ENCODE peak calls at places on chromosomes 3 and 15, in eight cellular contexts. J is coronary artery, Z is lower leg skin, Y is activated B cell treated with CpG ODN at 0.5 μM for 24 hours, H is fibroblast of mammary gland, K is tibial nerve, V is mesothelial cell of epicardium, I is hepatocyte. C is an unnamed sample.

GRCh38 chr3:185537369-185537970 is 14.9 kb downstream of the LIPH start:
- DNase-seq in J (no peak), Z (peak; percentile 45), Y (no peak), H (peak; percentile 89), K (peak; percentile 30), V (no peak), I (peak; percentile 87), C (no peak)

GRCh38 chr3:169456900-169457299 is 206.6 kb downstream of the MECOM start:
- DNase-seq in J (no peak), Z (no peak), Y (no peak), H (no peak), K (no peak), V (no peak), I (no peak), C (no peak)

GRCh38 chr3:11582123-11582968 is 61.4 kb downstream of the VGLL4 start:
- DNase-seq in J (peak; percentile 85), Z (peak; percentile 74), Y (no peak), H (peak; percentile 88), K (peak; percentile 73), V (peak; percentile 67), I (peak; percentile 82), C (no peak)

GRCh38 chr15:72813345-72814004 is 29.9 kb upstream of the ADPGK start:
- DNase-seq in J (peak; percentile 12), Z (no peak), Y (no peak), H (no peak), K (no peak), V (no peak), I (no peak), C (no peak)

GRCh38 chr3:98855811-98856400 is 45.6 kb downstream of the DCBLD2 start:
- DNase-seq in J (no peak), Z (no peak), Y (no peak), H (peak; percentile 97), K (no peak), V (no peak), I (no peak), C (no peak)

GRCh38 chr15:59918994-59919951 is 84.8 kb upstream of the FOXB1 start:
- DNase-seq in J (no peak), Z (no peak), Y (no peak), H (peak; percentile 82), K (no peak), V (no peak), I (peak; percentile 30), C (no peak)

GRCh38 chr3:11532865-11533490 is 110.7 kb downstream of the VGLL4 start:
- DNase-seq in J (no peak), Z (no peak), Y (no peak), H (peak; percentile 81), K (no peak), V (no peak), I (no peak), C (no peak)

GRCh38 chr3:12522721-12523120 is 22.6 kb downstream of the MKRN2OS start:
- DNase-seq in J (no peak), Z (no peak), Y (no peak), H (no peak), K (no peak), V (no peak), I (no peak), C (no peak)

GRCh38 chr3:182729903-182730674 is 63.2 kb upstream of the ATP11B start:
- DNase-seq in J (no peak), Z (no peak), Y (no peak), H (no peak), K (no peak), V (no peak), I (no peak), C (no peak)

GRCh38 chr3:162641869-162642350 is 1145.3 kb downstream of the OTOL1 start:
- DNase-seq in J (no peak), Z (no peak), Y (no peak), H (peak; percentile 7), K (no peak), V (no peak), I (no peak), C (no peak)

DNA sequence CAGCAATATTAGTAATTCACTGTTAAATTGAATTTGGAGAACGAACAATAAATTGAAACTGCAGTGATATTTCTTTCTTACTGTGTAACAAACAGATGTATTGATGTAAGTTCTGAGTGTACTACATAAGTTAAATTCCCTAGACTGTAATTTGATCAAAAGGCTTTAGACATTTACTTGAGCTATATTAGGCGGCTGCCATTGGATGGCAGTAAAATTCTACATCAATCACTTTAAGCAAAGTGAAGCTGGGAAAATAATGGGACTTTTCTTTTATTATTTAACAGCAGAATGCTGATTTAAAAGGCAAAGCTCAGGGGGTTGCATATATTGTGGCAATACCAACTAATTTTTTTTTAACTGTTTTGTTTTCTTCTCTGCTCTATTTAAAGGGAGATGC is 212.6 kb upstream of the PLSCR5 start:
- DNase-seq in J (no peak), Z (no peak), Y (no peak), H (peak; percentile 51), K (no peak), V (no peak), I (no peak), C (no peak)
- TF ChIP-seq CTCF in J (no peak), Z (no peak), Y (no peak), H (peak; percentile 43), K (peak; percentile 9), V (no peak), I (peak; percentile 52), C (peak; percentile 64)

GRCh38 chr15:47715402-47715801 is 1.9 kb upstream of the SEMA6D start:
- DNase-seq in J (no peak), Z (no peak), Y (no peak), H (no peak), K (no peak), V (no peak), I (no peak), C (no peak)

GRCh38 chr15:47715856-47716445 is 1.4 kb upstream of the SEMA6D start:
- DNase-seq in J (no peak), Z (no peak), Y (no peak), H (peak; percentile 64), K (no peak), V (no peak), I (no peak), C (no peak)

GRCh38 chr15:47718474-47719440 is 1.5 kb downstream of the SEMA6D start:
- DNase-seq in J (no peak), Z (no peak), Y (no peak), H (no peak), K (peak; percentile 17), V (no peak), I (peak; percentile 44), C (no peak)

GRCh38 chr15:47719730-47720129 is 2.4 kb downstream of the SEMA6D start:
- DNase-seq in J (no peak), Z (no peak), Y (no peak), H (no peak), K (no peak), V (no peak), I (no peak), C (no peak)

DNA sequence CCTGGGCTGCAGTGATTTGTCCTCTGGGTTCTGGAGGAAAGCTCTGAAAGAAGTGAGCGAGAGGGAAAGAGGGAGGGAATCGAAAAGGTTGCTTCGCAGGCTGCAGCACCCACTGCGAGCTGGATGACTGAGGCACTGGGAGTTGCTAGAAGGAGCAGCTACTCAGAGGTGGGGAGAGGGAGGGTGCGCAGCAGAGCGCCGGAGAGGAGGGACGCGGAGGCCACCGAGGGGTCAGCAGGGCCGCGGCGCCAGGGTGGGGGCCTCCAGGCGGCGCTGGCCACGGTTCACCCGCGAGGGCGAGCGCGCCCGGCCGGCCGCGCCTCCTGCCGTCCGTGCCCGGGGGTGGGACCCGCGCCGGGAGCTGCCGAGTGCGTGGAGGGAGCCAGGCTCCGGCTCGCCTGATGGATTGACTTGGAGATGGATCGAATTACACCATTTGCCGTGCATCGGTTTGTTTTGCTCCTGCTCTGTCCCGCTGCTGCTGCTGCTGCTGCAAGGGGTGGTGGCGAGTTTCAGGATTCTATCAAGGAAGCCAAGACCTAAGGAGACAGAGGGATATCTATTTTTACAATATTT is at the start of gene SEMA6D:
- DNase-seq in J (peak; percentile 88), Z (peak; percentile 42), Y (no peak), H (peak; percentile 73), K (peak; percentile 64), V (peak; percentile 83), I (peak; percentile 84), C (peak; percentile 85)
- TF ChIP-seq CTCF in J (peak; percentile 33), Z (no peak), Y (no peak), H (no peak), K (peak; percentile 61), V (peak; percentile 15), I (peak; percentile 18), C (peak; percentile 66)

GRCh38 chr3:5653426-5653825 is 465.9 kb downstream of the EDEM1 start:
- DNase-seq in J (no peak), Z (no peak), Y (no peak), H (no peak), K (no peak), V (no peak), I (no peak), C (no peak)

GRCh38 chr3:5645311-5646029 is 458.0 kb downstream of the EDEM1 start:
- DNase-seq in J (no peak), Z (no peak), Y (no peak), H (no peak), K (no peak), V (no peak), I (no peak), C (no peak)

GRCh38 chr3:5646030-5646368 is 458.5 kb downstream of the EDEM1 start:
- DNase-seq in J (no peak), Z (no peak), Y (no peak), H (no peak), K (no peak), V (no peak), I (no peak), C (no peak)

GRCh38 chr3:5651351-5651750 is 463.8 kb downstream of the EDEM1 start:
- DNase-seq in J (no peak), Z (no peak), Y (no peak), H (no peak), K (no peak), V (no peak), I (no peak), C (no peak)

DNA sequence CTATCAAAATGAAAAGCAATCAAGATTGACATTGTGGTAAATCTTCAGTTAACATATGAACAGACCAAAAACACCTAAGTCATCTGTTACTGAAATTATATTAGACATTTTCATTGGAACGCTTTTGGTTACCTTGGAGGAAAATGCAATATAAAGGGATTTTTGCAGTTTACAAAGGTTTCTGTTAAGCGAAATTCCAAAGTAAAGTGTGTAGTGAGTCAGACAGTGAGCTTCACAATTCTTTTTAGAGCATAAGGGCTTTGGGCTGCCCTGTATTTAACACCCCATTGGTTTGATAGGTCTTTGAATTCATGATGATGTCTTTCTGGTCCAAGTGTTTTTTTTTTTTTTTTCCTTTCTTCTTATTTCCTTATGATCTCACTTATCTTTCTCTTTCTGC is 462.8 kb downstream of the EDEM1 start:
- DNase-seq in J (no peak), Z (no peak), Y (no peak), H (no peak), K (no peak), V (no peak), I (no peak), C (no peak)
- TF ChIP-seq CTCF in J (no peak), Z (no peak), Y (no peak), H (no peak), K (no peak), V (no peak), I (no peak), C (no peak)

GRCh38 chr3:103308921-103309320 is 874.1 kb downstream of the ZPLD1 start:
- DNase-seq in J (no peak), Z (no peak), Y (no peak), H (no peak), K (no peak), V (no peak), I (peak; percentile 5), C (no peak)

DNA sequence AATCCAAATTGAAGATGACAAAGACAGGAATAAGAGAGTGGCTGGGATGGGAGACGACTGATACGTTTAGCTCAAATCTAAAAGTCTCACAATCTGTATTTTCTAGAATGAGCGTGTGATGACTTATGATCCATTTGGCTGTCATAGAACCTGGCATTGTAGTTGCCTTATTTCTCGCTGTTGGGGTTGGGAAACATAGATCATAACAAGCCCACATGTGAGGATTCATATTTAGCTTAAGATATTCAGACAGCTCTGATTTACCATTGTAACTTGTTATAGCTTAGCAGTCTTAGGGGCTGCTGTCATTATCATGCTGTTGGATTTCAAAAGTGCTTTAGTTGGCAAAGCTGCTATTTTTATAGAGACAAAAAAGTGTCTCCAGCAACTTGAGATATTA is 871.3 kb downstream of the ZPLD1 start:
- DNase-seq in J (no peak), Z (no peak), Y (no peak), H (no peak), K (no peak), V (no peak), I (no peak), C (no peak)
- TF ChIP-seq CTCF in J (no peak), Z (no peak), Y (no peak), H (no peak), K (no peak), V (no peak), I (no peak), C (no peak)

C was measured in type B pancreatic cell.